ENCODE peak calls at places on chromosomes 16 and 17, in eight cellular contexts. One of them, this sample, is unnamed.

GRCh38 chr16:27903046-27903655 is 160.4 kb downstream of the GSG1L start:
- DNase-seq in BJ: no peak
- DNase-seq in activated CD8-positive, alpha-beta T cell treated with anti-CD3 and anti-CD28 coated beads for 36 hours: no peak
- DNase-seq in cardiac muscle cell: no peak
- DNase-seq in GM13976: no peak
- DNase-seq in CD4-positive, alpha-beta T cell: no peak
- DNase-seq in A549: no peak
- DNase-seq in ascending aorta: no peak
- DNase-seq in this sample: no peak

GRCh38 chr16:76729525-76729924 is 452.3 kb downstream of the CNTNAP4 start:
- DNase-seq in activated CD8-positive, alpha-beta T cell treated with anti-CD3 and anti-CD28 coated beads for 36 hours: no peak
- DNase-seq in GM13976: no peak
- DNase-seq in A549: no peak
- DNase-seq in cardiac muscle cell: no peak
- DNase-seq in CD4-positive, alpha-beta T cell: no peak
- DNase-seq in BJ: no peak
- DNase-seq in ascending aorta: no peak
- DNase-seq in this sample: no peak

GRCh38 chr17:75570034-75570676 is 17.4 kb upstream of the MYO15B start:
- DNase-seq in CD4-positive, alpha-beta T cell: no peak
- DNase-seq in activated CD8-positive, alpha-beta T cell treated with anti-CD3 and anti-CD28 coated beads for 36 hours: no peak
- DNase-seq in ascending aorta: no peak
- DNase-seq in GM13976: no peak
- DNase-seq in A549: no peak
- DNase-seq in cardiac muscle cell: no peak
- DNase-seq in BJ: no peak
- DNase-seq in this sample: no peak

GRCh38 chr16:16884451-16884850 is 505.5 kb downstream of the NPIPA7 start:
- DNase-seq in BJ: no peak
- DNase-seq in activated CD8-positive, alpha-beta T cell treated with anti-CD3 and anti-CD28 coated beads for 36 hours: no peak
- DNase-seq in A549: no peak
- DNase-seq in cardiac muscle cell: no peak
- DNase-seq in ascending aorta: no peak
- DNase-seq in CD4-positive, alpha-beta T cell: no peak
- DNase-seq in GM13976: no peak
- DNase-seq in this sample: no peak

GRCh38 chr17:58415371-58416055 is 1.8 kb downstream of the RNF43 start:
- DNase-seq in GM13976: no peak
- DNase-seq in ascending aorta: no peak
- DNase-seq in A549: no peak
- DNase-seq in activated CD8-positive, alpha-beta T cell treated with anti-CD3 and anti-CD28 coated beads for 36 hours: no peak
- DNase-seq in CD4-positive, alpha-beta T cell: no peak
- DNase-seq in cardiac muscle cell: no peak
- DNase-seq in BJ: no peak
- DNase-seq in this sample: no peak

GRCh38 chr17:75238684-75239191 is 22.7 kb downstream of the GGA3 start:
- DNase-seq in GM13976: peak
- DNase-seq in ascending aorta: no peak
- DNase-seq in BJ: no peak
- DNase-seq in CD4-positive, alpha-beta T cell: peak
- DNase-seq in cardiac muscle cell: peak
- DNase-seq in activated CD8-positive, alpha-beta T cell treated with anti-CD3 and anti-CD28 coated beads for 36 hours: peak
- DNase-seq in A549: peak
- DNase-seq in this sample: peak

GRCh38 chr17:16920628-16921020 is 51.3 kb downstream of the TNFRSF13B start:
- DNase-seq in CD4-positive, alpha-beta T cell: no peak
- DNase-seq in ascending aorta: peak
- DNase-seq in BJ: no peak
- DNase-seq in A549: no peak
- DNase-seq in GM13976: no peak
- DNase-seq in cardiac muscle cell: no peak
- DNase-seq in activated CD8-positive, alpha-beta T cell treated with anti-CD3 and anti-CD28 coated beads for 36 hours: no peak
- DNase-seq in this sample: no peak

GRCh38 chr16:29030086-29030840 is 45.4 kb downstream of the LAT start:
- DNase-seq in activated CD8-positive, alpha-beta T cell treated with anti-CD3 and anti-CD28 coated beads for 36 hours: peak
- DNase-seq in CD4-positive, alpha-beta T cell: no peak
- DNase-seq in GM13976: no peak
- DNase-seq in BJ: no peak
- DNase-seq in cardiac muscle cell: no peak
- DNase-seq in A549: no peak
- DNase-seq in ascending aorta: peak
- DNase-seq in this sample: no peak

GRCh38 chr17:9021985-9022552 is 759 bp downstream of the NTN1 start:
- DNase-seq in activated CD8-positive, alpha-beta T cell treated with anti-CD3 and anti-CD28 coated beads for 36 hours: peak
- DNase-seq in CD4-positive, alpha-beta T cell: no peak
- DNase-seq in A549: no peak
- DNase-seq in cardiac muscle cell: peak
- DNase-seq in GM13976: peak
- DNase-seq in BJ: no peak
- DNase-seq in ascending aorta: peak
- DNase-seq in this sample: peak

GRCh38 chr17:4003501-4004421 is 39.5 kb upstream of the ATP2A3 start:
- DNase-seq in cardiac muscle cell: no peak
- DNase-seq in activated CD8-positive, alpha-beta T cell treated with anti-CD3 and anti-CD28 coated beads for 36 hours: no peak
- DNase-seq in ascending aorta: peak
- DNase-seq in A549: no peak
- DNase-seq in CD4-positive, alpha-beta T cell: no peak
- DNase-seq in GM13976: no peak
- DNase-seq in BJ: no peak
- DNase-seq in this sample: no peak

GRCh38 chr17:77381731-77382130 is 241.0 kb downstream of the SEC14L1 start:
- DNase-seq in activated CD8-positive, alpha-beta T cell treated with anti-CD3 and anti-CD28 coated beads for 36 hours: no peak
- DNase-seq in CD4-positive, alpha-beta T cell: no peak
- DNase-seq in GM13976: no peak
- DNase-seq in cardiac muscle cell: no peak
- DNase-seq in ascending aorta: no peak
- DNase-seq in A549: no peak
- DNase-seq in BJ: no peak
- DNase-seq in this sample: no peak

DNA sequence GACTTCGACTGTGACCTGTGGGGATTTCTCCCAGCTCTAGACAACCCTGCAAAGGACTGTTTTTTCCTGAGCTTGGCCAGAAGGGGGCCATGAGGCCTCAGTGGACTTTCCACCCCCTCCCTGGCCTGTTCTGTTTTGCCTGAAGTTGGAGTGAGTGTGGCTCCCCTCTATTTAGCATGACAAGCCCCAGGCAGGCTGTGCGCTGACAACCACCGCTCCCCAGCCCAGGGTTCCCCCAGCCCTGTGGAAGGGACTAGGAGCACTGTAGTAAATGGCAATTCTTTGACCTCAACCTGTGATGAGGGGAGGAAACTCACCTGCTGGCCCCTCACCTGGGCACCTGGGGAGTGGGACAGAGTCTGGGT is 19.3 kb downstream of the NGFR start:
- DNase-seq in GM13976: no peak
- DNase-seq in ascending aorta: no peak
- DNase-seq in BJ: no peak
- DNase-seq in activated CD8-positive, alpha-beta T cell treated with anti-CD3 and anti-CD28 coated beads for 36 hours: no peak
- DNase-seq in CD4-positive, alpha-beta T cell: no peak
- DNase-seq in A549: no peak
- DNase-seq in cardiac muscle cell: peak
- DNase-seq in this sample: no peak
- TF ChIP-seq CTCF in GM13976: no peak
- TF ChIP-seq CTCF in ascending aorta: no peak
- TF ChIP-seq CTCF in BJ: peak
- TF ChIP-seq CTCF in activated CD8-positive, alpha-beta T cell treated with anti-CD3 and anti-CD28 coated beads for 36 hours: no peak
- TF ChIP-seq CTCF in CD4-positive, alpha-beta T cell: no peak
- TF ChIP-seq CTCF in A549: no peak
- TF ChIP-seq CTCF in cardiac muscle cell: peak
- TF ChIP-seq CTCF in this sample: no peak

GRCh38 chr16:12046651-12047050 is 70.1 kb downstream of the SNX29 start:
- DNase-seq in A549: no peak
- DNase-seq in cardiac muscle cell: no peak
- DNase-seq in GM13976: no peak
- DNase-seq in ascending aorta: no peak
- DNase-seq in BJ: no peak
- DNase-seq in CD4-positive, alpha-beta T cell: no peak
- DNase-seq in activated CD8-positive, alpha-beta T cell treated with anti-CD3 and anti-CD28 coated beads for 36 hours: no peak
- DNase-seq in this sample: no peak
- TF ChIP-seq CTCF in A549: no peak
- TF ChIP-seq CTCF in cardiac muscle cell: no peak
- TF ChIP-seq CTCF in GM13976: no peak
- TF ChIP-seq CTCF in ascending aorta: no peak
- TF ChIP-seq CTCF in BJ: no peak
- TF ChIP-seq CTCF in CD4-positive, alpha-beta T cell: no peak
- TF ChIP-seq CTCF in activated CD8-positive, alpha-beta T cell treated with anti-CD3 and anti-CD28 coated beads for 36 hours: no peak
- TF ChIP-seq CTCF in this sample: no peak

DNA sequence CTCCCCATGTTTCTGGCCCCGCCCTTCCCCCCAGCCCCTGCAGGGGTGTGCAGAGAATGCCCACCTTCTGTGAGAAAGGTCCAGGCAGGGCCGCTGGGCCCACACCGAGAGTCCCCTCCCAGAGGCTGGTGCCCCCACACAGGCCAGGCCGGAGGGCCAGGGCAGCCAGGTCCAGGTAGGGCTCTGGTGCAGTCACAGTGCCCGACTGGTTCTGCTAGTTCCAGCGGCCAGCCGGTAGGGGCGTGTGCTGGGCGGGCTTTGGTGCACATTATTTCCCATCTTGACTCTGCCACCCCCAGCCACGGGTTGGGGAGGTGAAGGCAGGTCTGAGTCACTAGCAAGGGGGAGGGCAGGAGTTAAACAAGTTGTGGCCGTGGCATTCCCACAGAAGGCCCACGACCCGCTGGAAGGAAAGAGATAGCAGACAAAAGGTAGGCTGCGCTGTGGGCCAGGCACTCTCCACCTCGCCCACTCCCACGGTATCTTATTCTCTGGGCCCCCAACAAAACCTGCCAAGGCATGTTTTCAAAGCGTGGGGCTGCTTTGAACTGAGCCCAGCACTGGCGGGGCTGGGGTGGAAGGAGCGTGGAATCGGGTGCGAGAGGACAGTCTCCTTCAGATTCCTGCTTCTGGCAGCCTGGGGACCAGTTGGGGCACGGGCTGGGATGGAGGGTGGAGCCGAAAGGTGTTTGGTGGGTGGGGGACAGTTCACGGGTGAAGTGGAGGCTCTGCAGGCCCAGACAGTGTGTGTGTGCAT is 1.9 kb downstream of the EPN3 start:
- DNase-seq in CD4-positive, alpha-beta T cell: no peak
- DNase-seq in GM13976: no peak
- DNase-seq in cardiac muscle cell: no peak
- DNase-seq in A549: peak
- DNase-seq in activated CD8-positive, alpha-beta T cell treated with anti-CD3 and anti-CD28 coated beads for 36 hours: peak
- DNase-seq in BJ: no peak
- DNase-seq in ascending aorta: no peak
- DNase-seq in this sample: no peak
- TF ChIP-seq CTCF in CD4-positive, alpha-beta T cell: peak
- TF ChIP-seq CTCF in GM13976: no peak
- TF ChIP-seq CTCF in cardiac muscle cell: peak
- TF ChIP-seq CTCF in A549: peak
- TF ChIP-seq CTCF in activated CD8-positive, alpha-beta T cell treated with anti-CD3 and anti-CD28 coated beads for 36 hours: peak
- TF ChIP-seq CTCF in BJ: peak
- TF ChIP-seq CTCF in ascending aorta: peak
- TF ChIP-seq CTCF in this sample: no peak

DNA sequence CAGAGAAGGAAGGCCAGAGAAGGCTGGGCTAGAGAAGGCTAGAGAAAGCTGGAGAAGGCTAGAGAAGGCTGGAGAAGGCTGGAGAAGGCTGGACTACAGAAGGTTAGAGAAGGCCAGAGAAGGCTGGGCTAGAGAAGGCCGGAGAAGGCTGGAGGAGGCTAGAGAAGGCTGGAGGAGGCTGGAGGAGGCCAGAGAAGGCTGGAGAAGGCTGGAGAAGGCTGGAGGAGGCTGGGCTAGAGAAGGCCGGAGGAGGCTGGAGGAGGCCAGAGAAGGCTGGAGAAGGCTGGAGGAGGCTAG is 6.4 kb upstream of the OGFOD3 start:
- DNase-seq in ascending aorta: no peak
- DNase-seq in CD4-positive, alpha-beta T cell: no peak
- DNase-seq in activated CD8-positive, alpha-beta T cell treated with anti-CD3 and anti-CD28 coated beads for 36 hours: no peak
- DNase-seq in A549: no peak
- DNase-seq in GM13976: no peak
- DNase-seq in cardiac muscle cell: no peak
- DNase-seq in BJ: no peak
- DNase-seq in this sample: no peak
- TF ChIP-seq CTCF in ascending aorta: no peak
- TF ChIP-seq CTCF in CD4-positive, alpha-beta T cell: no peak
- TF ChIP-seq CTCF in activated CD8-positive, alpha-beta T cell treated with anti-CD3 and anti-CD28 coated beads for 36 hours: no peak
- TF ChIP-seq CTCF in A549: no peak
- TF ChIP-seq CTCF in GM13976: no peak
- TF ChIP-seq CTCF in cardiac muscle cell: no peak
- TF ChIP-seq CTCF in BJ: no peak
- TF ChIP-seq CTCF in this sample: no peak

DNA sequence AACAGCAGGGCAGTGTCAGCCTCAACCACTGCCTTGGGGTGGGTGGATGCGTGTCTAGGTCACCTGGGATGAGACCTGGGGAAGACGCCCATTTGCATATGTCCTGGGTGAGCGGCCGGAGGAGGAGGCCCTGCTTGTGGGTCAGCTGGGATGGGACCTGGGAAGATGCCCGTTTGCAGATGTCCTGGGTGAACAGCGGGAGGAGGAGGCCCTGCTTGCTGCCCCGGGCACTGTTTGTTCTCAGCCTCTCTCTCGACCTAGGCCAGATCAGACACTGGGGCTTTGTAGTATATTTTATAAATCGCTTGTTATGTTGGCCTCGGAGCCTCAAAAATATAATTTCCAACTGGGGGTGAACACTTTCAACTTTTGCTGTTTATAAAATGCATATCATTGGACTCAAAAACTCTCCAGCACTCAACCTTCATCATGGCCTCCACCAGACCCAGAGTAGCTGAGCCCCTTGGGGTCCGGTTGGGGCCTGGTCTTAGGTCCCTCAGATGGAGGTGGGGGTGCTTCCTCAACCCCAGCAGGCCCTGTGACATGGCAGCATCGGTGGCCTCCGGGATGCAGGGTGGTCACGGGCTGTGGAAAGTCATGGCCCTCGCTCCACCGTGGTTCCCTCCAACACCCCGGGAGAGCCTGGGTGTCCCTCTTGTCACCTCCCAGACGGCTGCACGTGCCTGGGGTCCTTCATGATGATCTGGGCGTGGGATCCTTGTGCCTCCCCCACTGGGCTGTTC is 17.3 kb downstream of the DBNDD1 start:
- DNase-seq in CD4-positive, alpha-beta T cell: no peak
- DNase-seq in cardiac muscle cell: no peak
- DNase-seq in GM13976: no peak
- DNase-seq in BJ: no peak
- DNase-seq in activated CD8-positive, alpha-beta T cell treated with anti-CD3 and anti-CD28 coated beads for 36 hours: no peak
- DNase-seq in A549: no peak
- DNase-seq in ascending aorta: no peak
- DNase-seq in this sample: no peak
- TF ChIP-seq CTCF in CD4-positive, alpha-beta T cell: no peak
- TF ChIP-seq CTCF in cardiac muscle cell: no peak
- TF ChIP-seq CTCF in GM13976: no peak
- TF ChIP-seq CTCF in BJ: no peak
- TF ChIP-seq CTCF in activated CD8-positive, alpha-beta T cell treated with anti-CD3 and anti-CD28 coated beads for 36 hours: no peak
- TF ChIP-seq CTCF in A549: no peak
- TF ChIP-seq CTCF in ascending aorta: no peak
- TF ChIP-seq CTCF in this sample: no peak

This sample was measured in GM20000.